ENCODE peak calls at places on chromosomes 11 and 22, in seven cellular contexts. P is OCI-LY7; X is ovary; W is spleen; S is GM23338; T is right atrium auricular region; I is CD8-positive, alpha-beta T cell. A is an unnamed sample.
A peak's percentile ranks its signal among the peaks of the same experiment; 100 is the strongest.

GRCh38 chr11:32940865-32941264 is 48.3 kb downstream of the QSER1 start:
- DNase-seq in W (no peak), S (no peak), T (no peak), P (no peak), X (no peak), I (no peak), A (no peak)

GRCh38 chr11:128417607-128418324 is 169.6 kb downstream of the ETS1 start:
- DNase-seq in P (no peak), T (no peak), X (peak; percentile 41), I (no peak), W (no peak), S (no peak), A (no peak)

GRCh38 chr11:64881476-64881875 is 3.1 kb upstream of the EHD1 start:
- DNase-seq in I (no peak), T (no peak), W (peak; percentile 66), X (no peak), P (no peak), S (no peak), A (no peak)

GRCh38 chr22:48923165-48923875 is 904.4 kb downstream of the BRD1 start:
- DNase-seq in I (no peak), S (no peak), P (no peak), X (no peak), W (no peak), T (peak; percentile 36), A (no peak)

GRCh38 chr11:15123849-15124248 is 9.1 kb downstream of the INSC start:
- DNase-seq in I (no peak), P (no peak), S (no peak), T (peak; percentile 9), W (no peak), X (no peak), A (no peak)

GRCh38 chr11:123065634-123066033 is 3.7 kb upstream of the HSPA8 start:
- DNase-seq in T (no peak), S (no peak), W (no peak), I (no peak), X (no peak), P (peak; percentile 12), A (no peak)

GRCh38 chr11:124817036-124817435 is 16.8 kb upstream of the MSANTD2 start:
- DNase-seq in I (no peak), T (no peak), X (no peak), P (no peak), W (no peak), S (no peak), A (no peak)

GRCh38 chr11:8258289-8258688 is 5.4 kb downstream of the LMO1 start:
- DNase-seq in I (no peak), W (peak; percentile 58), T (no peak), X (no peak), P (no peak), S (no peak), A (peak; percentile 8)

GRCh38 chr11:46106530-46107407 is 14.5 kb downstream of the PHF21A start:
- DNase-seq in T (no peak), P (no peak), W (no peak), S (peak; percentile 51), X (no peak), I (peak; percentile 15), A (no peak)

GRCh38 chr11:34234086-34234740 is 123.6 kb downstream of the ABTB2 start:
- DNase-seq in I (peak; percentile 89), W (no peak), T (no peak), S (peak; percentile 87), X (no peak), P (peak; percentile 68), A (no peak)

GRCh38 chr11:117300301-117300700 is 9.2 kb downstream of the BACE1-AS start:
- DNase-seq in T (peak; percentile 65), I (no peak), W (no peak), P (no peak), X (peak; percentile 85), S (peak; percentile 63), A (peak; percentile 74)

GRCh38 chr11:71478216-71478840 is 25.3 kb downstream of the NADSYN1 start:
- DNase-seq in S (no peak), I (no peak), T (no peak), X (no peak), W (peak; percentile 68), P (no peak), A (no peak)

GRCh38 chr11:34728609-34729008 is 107.7 kb downstream of the EHF start:
- DNase-seq in P (no peak), S (no peak), T (no peak), I (no peak), X (no peak), W (no peak), A (no peak)

GRCh38 chr22:16959345-16959930 is 48.6 kb downstream of the GAB4 start:
- DNase-seq in T (no peak), S (no peak), P (no peak), I (no peak), X (no peak), W (no peak), A (no peak)

DNA sequence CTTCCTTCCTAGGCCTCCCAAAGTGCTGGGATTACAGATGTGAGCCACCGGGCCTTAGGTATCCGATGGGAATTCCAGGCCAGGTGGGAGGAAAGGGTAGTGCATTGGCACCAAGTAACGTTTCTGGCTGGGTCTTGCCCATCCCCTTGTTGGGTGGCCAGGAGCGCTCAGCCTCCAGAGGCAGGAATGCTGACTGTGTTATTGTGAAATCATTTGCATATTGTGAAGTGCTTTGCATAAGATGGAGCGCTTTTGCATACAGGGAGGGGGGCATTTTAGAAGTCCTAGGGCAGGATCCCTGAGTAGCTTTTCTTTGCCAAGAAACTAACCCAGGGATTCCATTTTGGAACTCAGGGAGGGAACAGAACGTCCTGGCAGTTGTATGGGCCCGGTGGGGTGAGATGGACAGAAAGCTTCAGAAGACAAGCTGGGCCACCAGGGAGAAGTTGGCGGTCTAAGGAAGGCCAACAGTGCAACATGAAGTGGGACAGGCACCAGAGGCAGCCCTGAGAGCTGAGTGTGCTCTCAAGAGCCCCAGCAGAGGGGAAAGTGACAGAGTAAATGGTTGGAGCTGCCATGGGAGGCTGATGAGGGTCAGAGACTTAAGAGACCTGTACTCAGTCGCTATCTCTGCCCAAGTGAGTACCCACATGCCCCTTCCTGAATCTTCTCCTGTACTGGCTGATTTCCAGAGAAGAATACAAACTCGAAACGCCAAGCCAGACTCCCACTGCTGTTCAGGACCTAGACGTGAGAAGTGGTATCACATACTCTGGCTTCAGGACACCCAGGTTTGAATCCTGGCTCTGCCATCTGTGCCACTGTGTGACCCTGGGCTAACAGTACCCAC is 1.3 kb upstream of the SLC39A13 start:
- DNase-seq in I (no peak), S (peak; percentile 80), W (no peak), T (no peak), P (peak; percentile 45), X (no peak), A (no peak)
- TF ChIP-seq CTCF in I (no peak), S (no peak), W (no peak), T (no peak), P (no peak), X (no peak), A (no peak)

GRCh38 chr22:17974703-17975372 is 49.5 kb downstream of the MICAL3 start:
- DNase-seq in X (no peak), P (no peak), W (no peak), I (no peak), S (no peak), T (no peak), A (no peak)
- H3K4me1 ChIP-seq in X (peaks cover 23% of the 10 kb centered on the region), P (peaks cover 33% of the 10 kb centered on the region), W (peaks cover 84% of the 10 kb centered on the region), I (peaks cover 4% of the 10 kb centered on the region), S (peaks cover 21% of the 10 kb centered on the region), T (no peaks in the 10 kb centered on the region), A (peaks cover 13% of the 10 kb centered on the region)

GRCh38 chr11:114150671-114151070 is 91.2 kb downstream of the ZBTB16 start:
- DNase-seq in W (no peak), S (no peak), X (no peak), T (no peak), P (no peak), I (no peak), A (no peak)

GRCh38 chr11:114151631-114152030 is 92.1 kb downstream of the ZBTB16 start:
- DNase-seq in P (no peak), I (no peak), T (no peak), X (no peak), W (no peak), S (no peak), A (no peak)

GRCh38 chr11:114145166-114145695 is 85.7 kb downstream of the ZBTB16 start:
- DNase-seq in S (no peak), X (no peak), P (no peak), W (no peak), I (no peak), T (no peak), A (no peak)

GRCh38 chr11:114149689-114150407 is 90.3 kb downstream of the ZBTB16 start:
- DNase-seq in I (no peak), S (no peak), P (no peak), T (no peak), W (no peak), X (no peak), A (no peak)

DNA sequence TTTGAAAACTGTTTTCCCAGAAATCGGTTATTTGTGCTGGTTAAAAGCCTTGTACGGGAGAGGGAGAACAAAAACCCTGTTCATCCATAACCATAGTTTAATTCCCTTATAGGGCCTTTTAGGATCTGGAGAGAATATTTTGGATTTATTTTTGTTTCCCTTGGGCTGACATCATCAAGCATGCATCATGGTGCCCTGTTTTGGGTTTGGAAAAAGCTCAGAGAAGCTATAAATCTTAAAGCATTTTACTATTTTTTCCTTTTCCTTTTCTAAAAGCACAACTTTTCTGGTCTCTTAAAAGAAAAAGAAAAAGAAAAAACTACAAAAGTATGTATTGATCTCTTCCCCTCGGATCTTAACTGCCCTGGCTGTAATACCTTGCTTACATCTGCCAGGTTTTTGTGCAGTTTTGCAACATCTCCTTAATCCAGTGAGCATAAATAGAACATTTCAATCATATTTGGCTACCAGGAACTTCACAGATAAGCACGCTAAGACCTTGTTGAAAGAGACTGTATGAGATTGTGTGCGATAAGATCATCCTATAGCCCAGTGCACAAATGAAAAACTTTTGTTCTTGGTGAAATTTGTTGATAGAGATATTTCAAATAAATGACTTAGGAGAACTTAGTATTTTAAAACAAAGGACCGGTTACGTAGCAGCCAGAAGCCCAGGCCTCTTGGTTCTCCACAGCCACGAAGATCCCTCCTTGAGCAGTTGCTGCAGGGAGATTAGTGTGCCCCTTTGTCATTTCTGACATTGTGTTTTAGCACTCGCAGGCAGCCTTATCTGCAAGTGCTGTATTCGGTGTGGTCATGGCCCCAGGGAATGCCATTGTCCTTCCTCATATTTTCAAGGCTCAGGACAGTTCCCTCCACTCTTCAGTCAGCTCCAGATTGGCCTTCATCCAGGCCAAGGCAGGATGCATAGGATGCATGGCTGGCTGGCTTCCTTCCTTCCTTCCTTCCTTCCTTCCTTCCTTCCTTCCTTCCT is 88.2 kb downstream of the ZBTB16 start:
- DNase-seq in W (no peak), T (no peak), S (no peak), P (no peak), X (no peak), I (no peak), A (no peak)
- H3K27ac ChIP-seq in W (no peak overlapping the region), T (peak overlapping the region; percentile 99), S (no peak overlapping the region), P (no peak overlapping the region), X (peak overlapping the region; percentile 49), I (no peak overlapping the region), A (peak overlapping the region; percentile 98)

GRCh38 chr11:871472-871871 is 28.8 kb downstream of the TSPAN4 start:
- DNase-seq in T (no peak), P (no peak), I (no peak), S (no peak), W (no peak), X (no peak), A (no peak)

GRCh38 chr11:869399-870126 is 26.9 kb downstream of the TSPAN4 start:
- DNase-seq in I (no peak), W (no peak), S (no peak), P (no peak), T (no peak), X (no peak), A (no peak)

GRCh38 chr11:870418-870817 is 27.8 kb downstream of the TSPAN4 start:
- DNase-seq in P (no peak), I (no peak), X (no peak), W (no peak), T (no peak), S (no peak), A (no peak)

GRCh38 chr11:868802-869201 is 26.1 kb downstream of the TSPAN4 start:
- DNase-seq in T (no peak), X (no peak), P (no peak), W (no peak), I (no peak), S (no peak), A (no peak)

GRCh38 chr11:870127-870413 is 27.4 kb downstream of the TSPAN4 start:
- DNase-seq in P (no peak), W (no peak), X (no peak), S (peak; percentile 60), I (no peak), T (no peak), A (no peak)
- TF ChIP-seq CTCF in P (no peak), W (no peak), X (no peak), S (no peak), I (no peak), T (no peak), A (no peak)